ENCODE peak calls at places on chromosome 2, in four cellular contexts. One of them, this sample, is unnamed.

GRCh38 chr2:30705711-30706533 is 101.3 kb downstream of the CAPN13 start:
- DNase-seq in hippocampal formation: no peak
- DNase-seq in NCI-H1417: no peak
- DNase-seq in stimulated activated CD4-positive, alpha-beta T cell treated with anti-CD3 and anti-CD28 coated beads, Interleukin-4, amount 100 ng/mL, for 48 hours: no peak
- DNase-seq in this sample: no peak

GRCh38 chr2:43430489-43430888 is 165.3 kb downstream of the THADA start:
- DNase-seq in hippocampal formation: no peak
- DNase-seq in NCI-H1417: no peak
- DNase-seq in stimulated activated CD4-positive, alpha-beta T cell treated with anti-CD3 and anti-CD28 coated beads, Interleukin-4, amount 100 ng/mL, for 48 hours: no peak
- DNase-seq in this sample: no peak

GRCh38 chr2:8312221-8312620 is 369.6 kb upstream of the ID2 start:
- DNase-seq in hippocampal formation: no peak
- DNase-seq in NCI-H1417: no peak
- DNase-seq in stimulated activated CD4-positive, alpha-beta T cell treated with anti-CD3 and anti-CD28 coated beads, Interleukin-4, amount 100 ng/mL, for 48 hours: no peak
- DNase-seq in this sample: no peak

GRCh38 chr2:161412346-161412745 is 3.8 kb upstream of the TBR1 start:
- DNase-seq in hippocampal formation: no peak
- DNase-seq in NCI-H1417: no peak
- DNase-seq in stimulated activated CD4-positive, alpha-beta T cell treated with anti-CD3 and anti-CD28 coated beads, Interleukin-4, amount 100 ng/mL, for 48 hours: no peak
- DNase-seq in this sample: no peak

GRCh38 chr2:144481666-144482065 is 38.3 kb downstream of the ZEB2 start:
- DNase-seq in hippocampal formation: no peak
- DNase-seq in NCI-H1417: no peak
- DNase-seq in stimulated activated CD4-positive, alpha-beta T cell treated with anti-CD3 and anti-CD28 coated beads, Interleukin-4, amount 100 ng/mL, for 48 hours: no peak
- DNase-seq in this sample: no peak

GRCh38 chr2:48719480-48720177 is 35.9 kb downstream of the LHCGR start:
- DNase-seq in hippocampal formation: peak; percentile 15
- DNase-seq in NCI-H1417: peak; percentile 85
- DNase-seq in stimulated activated CD4-positive, alpha-beta T cell treated with anti-CD3 and anti-CD28 coated beads, Interleukin-4, amount 100 ng/mL, for 48 hours: no peak
- DNase-seq in this sample: peak; percentile 26

GRCh38 chr2:75277111-75277510 is 77.8 kb upstream of the TACR1 start:
- DNase-seq in hippocampal formation: no peak
- DNase-seq in NCI-H1417: no peak
- DNase-seq in stimulated activated CD4-positive, alpha-beta T cell treated with anti-CD3 and anti-CD28 coated beads, Interleukin-4, amount 100 ng/mL, for 48 hours: no peak
- DNase-seq in this sample: no peak

GRCh38 chr2:9247177-9247576 is 40.6 kb downstream of the ASAP2 start:
- DNase-seq in hippocampal formation: no peak
- DNase-seq in NCI-H1417: no peak
- DNase-seq in stimulated activated CD4-positive, alpha-beta T cell treated with anti-CD3 and anti-CD28 coated beads, Interleukin-4, amount 100 ng/mL, for 48 hours: no peak
- DNase-seq in this sample: peak; percentile 15

GRCh38 chr2:126653102-126653501 is 2.9 kb upstream of the GYPC start:
- DNase-seq in hippocampal formation: no peak
- DNase-seq in NCI-H1417: no peak
- DNase-seq in stimulated activated CD4-positive, alpha-beta T cell treated with anti-CD3 and anti-CD28 coated beads, Interleukin-4, amount 100 ng/mL, for 48 hours: no peak
- DNase-seq in this sample: no peak

GRCh38 chr2:227766361-227766883 is 20.7 kb downstream of the SCYGR8 start:
- DNase-seq in hippocampal formation: peak; percentile 45
- DNase-seq in NCI-H1417: peak; percentile 82
- DNase-seq in stimulated activated CD4-positive, alpha-beta T cell treated with anti-CD3 and anti-CD28 coated beads, Interleukin-4, amount 100 ng/mL, for 48 hours: peak; percentile 51
- DNase-seq in this sample: peak; percentile 31

GRCh38 chr2:220553150-220553549 is 925.7 kb downstream of the SLC4A3 start:
- DNase-seq in hippocampal formation: no peak
- DNase-seq in NCI-H1417: no peak
- DNase-seq in stimulated activated CD4-positive, alpha-beta T cell treated with anti-CD3 and anti-CD28 coated beads, Interleukin-4, amount 100 ng/mL, for 48 hours: no peak
- DNase-seq in this sample: no peak

GRCh38 chr2:172967036-172967982 is 108.3 kb upstream of the MAP3K20 start:
- DNase-seq in hippocampal formation: no peak
- DNase-seq in NCI-H1417: no peak
- DNase-seq in stimulated activated CD4-positive, alpha-beta T cell treated with anti-CD3 and anti-CD28 coated beads, Interleukin-4, amount 100 ng/mL, for 48 hours: no peak
- DNase-seq in this sample: no peak

GRCh38 chr2:88027709-88028389 is 11.5 kb upstream of the RNU2-63P start:
- DNase-seq in hippocampal formation: peak; percentile 19
- DNase-seq in NCI-H1417: no peak
- DNase-seq in stimulated activated CD4-positive, alpha-beta T cell treated with anti-CD3 and anti-CD28 coated beads, Interleukin-4, amount 100 ng/mL, for 48 hours: no peak
- DNase-seq in this sample: no peak

GRCh38 chr2:69227717-69228116 is 159.3 kb downstream of the GFPT1 start:
- DNase-seq in hippocampal formation: no peak
- DNase-seq in NCI-H1417: no peak
- DNase-seq in stimulated activated CD4-positive, alpha-beta T cell treated with anti-CD3 and anti-CD28 coated beads, Interleukin-4, amount 100 ng/mL, for 48 hours: no peak
- DNase-seq in this sample: no peak

GRCh38 chr2:44550571-44550970 is 188.8 kb downstream of the CAMKMT start:
- DNase-seq in hippocampal formation: no peak
- DNase-seq in NCI-H1417: no peak
- DNase-seq in stimulated activated CD4-positive, alpha-beta T cell treated with anti-CD3 and anti-CD28 coated beads, Interleukin-4, amount 100 ng/mL, for 48 hours: no peak
- DNase-seq in this sample: no peak

GRCh38 chr2:64404002-64404731 is 49.8 kb upstream of the LGALSL start:
- DNase-seq in hippocampal formation: peak; percentile 65
- DNase-seq in NCI-H1417: no peak
- DNase-seq in stimulated activated CD4-positive, alpha-beta T cell treated with anti-CD3 and anti-CD28 coated beads, Interleukin-4, amount 100 ng/mL, for 48 hours: no peak
- DNase-seq in this sample: peak; percentile 79

GRCh38 chr2:20185176-20186022 is 39.5 kb downstream of the SDC1 start:
- DNase-seq in hippocampal formation: no peak
- DNase-seq in NCI-H1417: peak; percentile 39
- DNase-seq in stimulated activated CD4-positive, alpha-beta T cell treated with anti-CD3 and anti-CD28 coated beads, Interleukin-4, amount 100 ng/mL, for 48 hours: no peak
- DNase-seq in this sample: no peak

GRCh38 chr2:223487447-223487846 is 114.7 kb downstream of the SCG2 start:
- DNase-seq in hippocampal formation: no peak
- DNase-seq in NCI-H1417: no peak
- DNase-seq in stimulated activated CD4-positive, alpha-beta T cell treated with anti-CD3 and anti-CD28 coated beads, Interleukin-4, amount 100 ng/mL, for 48 hours: no peak
- DNase-seq in this sample: no peak

GRCh38 chr2:50525423-50525822 is 506.5 kb downstream of the NRXN1 start:
- DNase-seq in hippocampal formation: no peak
- DNase-seq in NCI-H1417: no peak
- DNase-seq in stimulated activated CD4-positive, alpha-beta T cell treated with anti-CD3 and anti-CD28 coated beads, Interleukin-4, amount 100 ng/mL, for 48 hours: no peak
- DNase-seq in this sample: no peak

GRCh38 chr2:152200562-152201465 is 25.3 kb upstream of the STAM2 start:
- DNase-seq in hippocampal formation: no peak
- DNase-seq in NCI-H1417: peak; percentile 13
- DNase-seq in stimulated activated CD4-positive, alpha-beta T cell treated with anti-CD3 and anti-CD28 coated beads, Interleukin-4, amount 100 ng/mL, for 48 hours: peak; percentile 17
- DNase-seq in this sample: no peak

GRCh38 chr2:236712961-236713673 is 143.5 kb downstream of the ACKR3 start:
- DNase-seq in hippocampal formation: no peak
- DNase-seq in NCI-H1417: no peak
- DNase-seq in stimulated activated CD4-positive, alpha-beta T cell treated with anti-CD3 and anti-CD28 coated beads, Interleukin-4, amount 100 ng/mL, for 48 hours: no peak
- DNase-seq in this sample: no peak

GRCh38 chr2:181393472-181393871 is 63.7 kb upstream of the ITGA4 start:
- DNase-seq in hippocampal formation: no peak
- DNase-seq in NCI-H1417: peak; percentile 38
- DNase-seq in stimulated activated CD4-positive, alpha-beta T cell treated with anti-CD3 and anti-CD28 coated beads, Interleukin-4, amount 100 ng/mL, for 48 hours: no peak
- DNase-seq in this sample: peak; percentile 23

This sample was measured in NCI-H1092 treated with DMSO at 0.1 percent for 48 hours.